ENCODE peak calls at places on chromosome 20, in nine cellular contexts. M is NCI-H774, L is T follicular helper cell, D is tibial artery, N is progenitor cell of endocrine pancreas, G is AG09309, C is EH, W is endodermal cell, A is neural crest cell. F is an unnamed sample.

GRCh38 chr20:1320902-1321653 is 7.9 kb downstream of the SDCBP2 start:
- DNase-seq in L (no peak), C (no peak), W (no peak), N (no peak), D (peak; percentile 55), G (no peak), A (no peak), M (no peak), F (no peak)

GRCh38 chr20:20343886-20344381 is 24.0 kb upstream of the INSM1 start:
- DNase-seq in L (no peak), D (no peak), N (no peak), C (no peak), A (no peak), G (no peak), W (no peak), M (no peak), F (no peak)

GRCh38 chr20:18971574-18971973 is 158.0 kb downstream of the SCP2D1 start:
- DNase-seq in G (no peak), C (no peak), A (no peak), D (no peak), N (no peak), L (no peak), W (no peak), M (no peak), F (no peak)

GRCh38 chr20:43183526-43183925 is 6.2 kb downstream of the PTPRT start:
- DNase-seq in W (no peak), C (no peak), G (no peak), M (no peak), A (no peak), D (no peak), N (no peak), L (no peak), F (no peak)

GRCh38 chr20:40442181-40442963 is 246.7 kb downstream of the MAFB start:
- DNase-seq in G (no peak), M (no peak), L (no peak), D (no peak), C (peak; percentile 1), N (no peak), A (no peak), W (peak; percentile 77), F (no peak)

GRCh38 chr20:5735845-5736530 is 14.2 kb upstream of the SHLD1 start:
- DNase-seq in M (no peak), W (no peak), D (no peak), C (no peak), L (no peak), A (no peak), N (no peak), G (no peak), F (no peak)

GRCh38 chr20:25033250-25033940 is 24.5 kb downstream of the ACSS1 start:
- DNase-seq in M (no peak), W (no peak), G (no peak), C (no peak), A (no peak), N (no peak), L (no peak), D (no peak), F (no peak)

GRCh38 chr20:44966030-44966961 is at the start of gene STK4:
- DNase-seq in G (peak; percentile 35), A (peak; percentile 89), M (peak; percentile 95), D (peak; percentile 97), L (peak; percentile 92), W (peak; percentile 98), C (peak; percentile 91), N (peak; percentile 93), F (peak; percentile 93)

GRCh38 chr20:63884506-63885263 is 10.2 kb upstream of the DNAJC5 start:
- DNase-seq in W (no peak), M (no peak), C (no peak), N (no peak), D (no peak), A (no peak), G (no peak), L (no peak), F (no peak)

GRCh38 chr20:62980970-62981369 is 25.8 kb downstream of the BHLHE23 start:
- DNase-seq in G (no peak), D (no peak), L (peak; percentile 48), A (peak; percentile 59), M (peak; percentile 36), N (no peak), C (no peak), W (no peak), F (peak; percentile 16)

GRCh38 chr20:4014031-4014474 is 1.3 kb downstream of the RNF24 start:
- DNase-seq in G (peak; percentile 71), W (peak; percentile 64), D (no peak), A (no peak), L (no peak), C (peak; percentile 78), M (peak; percentile 57), N (no peak), F (peak; percentile 78)

GRCh38 chr20:64005394-64005793 is 24.5 kb downstream of the PRPF6 start:
- DNase-seq in C (no peak), W (no peak), D (no peak), N (no peak), A (no peak), L (no peak), M (no peak), G (no peak), F (no peak)

GRCh38 chr20:44848254-44849015 is 37.1 kb upstream of the YWHAB start:
- DNase-seq in A (no peak), N (no peak), W (no peak), C (no peak), M (no peak), D (no peak), L (no peak), G (no peak), F (no peak)

GRCh38 chr20:25005220-25005619 is 12.7 kb upstream of the APMAP start:
- DNase-seq in N (no peak), G (no peak), M (no peak), A (no peak), D (peak; percentile 39), L (no peak), W (no peak), C (peak; percentile 39), F (no peak)

GRCh38 chr20:57654363-57654997 is 34.3 kb upstream of the ZBP1 start:
- DNase-seq in W (peak; percentile 88), G (no peak), L (peak; percentile 26), C (peak; percentile 60), D (peak; percentile 78), N (peak; percentile 60), M (no peak), A (peak; percentile 50), F (peak; percentile 36)

F was measured in EL.